ENCODE peak calls at places on chromosome 1, in eight cellular contexts. One of them, this sample, is unnamed.

GRCh38 chr1:90821793-90822359 is 104.8 kb upstream of the BARHL2 start:
- DNase-seq in lower leg skin: no peak
- DNase-seq in DMS 273 treated with DMSO at 0.1 percent for 48 hours: no peak
- DNase-seq in globus pallidus: no peak
- DNase-seq in midbrain: no peak
- DNase-seq in activated CD8-positive, alpha-beta memory T cell treated with anti-CD3 and anti-CD28 coated beads, Interleukin-2, amount 50 U/mL, for 48 hours: no peak
- DNase-seq in AG10803: no peak
- DNase-seq in GM04503: no peak
- DNase-seq in this sample: no peak

GRCh38 chr1:2605754-2606003 is 19.1 kb downstream of the PRXL2B start:
- DNase-seq in lower leg skin: no peak
- DNase-seq in DMS 273 treated with DMSO at 0.1 percent for 48 hours: no peak
- DNase-seq in globus pallidus: no peak
- DNase-seq in midbrain: no peak
- DNase-seq in activated CD8-positive, alpha-beta memory T cell treated with anti-CD3 and anti-CD28 coated beads, Interleukin-2, amount 50 U/mL, for 48 hours: no peak
- DNase-seq in AG10803: no peak
- DNase-seq in GM04503: no peak
- DNase-seq in this sample: no peak

GRCh38 chr1:116260621-116261020 is 112.4 kb upstream of the ATP1A1 start:
- DNase-seq in lower leg skin: no peak
- DNase-seq in DMS 273 treated with DMSO at 0.1 percent for 48 hours: no peak
- DNase-seq in globus pallidus: no peak
- DNase-seq in midbrain: no peak
- DNase-seq in activated CD8-positive, alpha-beta memory T cell treated with anti-CD3 and anti-CD28 coated beads, Interleukin-2, amount 50 U/mL, for 48 hours: no peak
- DNase-seq in AG10803: no peak
- DNase-seq in GM04503: no peak
- DNase-seq in this sample: no peak

GRCh38 chr1:217982711-217983405 is 302.2 kb upstream of the RRP15 start:
- DNase-seq in lower leg skin: no peak
- DNase-seq in DMS 273 treated with DMSO at 0.1 percent for 48 hours: peak
- DNase-seq in globus pallidus: no peak
- DNase-seq in midbrain: no peak
- DNase-seq in activated CD8-positive, alpha-beta memory T cell treated with anti-CD3 and anti-CD28 coated beads, Interleukin-2, amount 50 U/mL, for 48 hours: no peak
- DNase-seq in AG10803: no peak
- DNase-seq in GM04503: no peak
- DNase-seq in this sample: no peak

GRCh38 chr1:156655151-156655903 is 13.4 kb downstream of the BCAN start:
- DNase-seq in lower leg skin: no peak
- DNase-seq in DMS 273 treated with DMSO at 0.1 percent for 48 hours: peak
- DNase-seq in globus pallidus: no peak
- DNase-seq in midbrain: no peak
- DNase-seq in activated CD8-positive, alpha-beta memory T cell treated with anti-CD3 and anti-CD28 coated beads, Interleukin-2, amount 50 U/mL, for 48 hours: no peak
- DNase-seq in AG10803: no peak
- DNase-seq in GM04503: no peak
- DNase-seq in this sample: peak

GRCh38 chr1:245184791-245185190 is 30.0 kb downstream of the KIF26B start:
- DNase-seq in lower leg skin: no peak
- DNase-seq in DMS 273 treated with DMSO at 0.1 percent for 48 hours: no peak
- DNase-seq in globus pallidus: no peak
- DNase-seq in midbrain: no peak
- DNase-seq in activated CD8-positive, alpha-beta memory T cell treated with anti-CD3 and anti-CD28 coated beads, Interleukin-2, amount 50 U/mL, for 48 hours: no peak
- DNase-seq in AG10803: no peak
- DNase-seq in GM04503: no peak
- DNase-seq in this sample: no peak

GRCh38 chr1:7356079-7356478 is 415.0 kb upstream of the VAMP3 start:
- DNase-seq in lower leg skin: no peak
- DNase-seq in DMS 273 treated with DMSO at 0.1 percent for 48 hours: no peak
- DNase-seq in globus pallidus: no peak
- DNase-seq in midbrain: no peak
- DNase-seq in activated CD8-positive, alpha-beta memory T cell treated with anti-CD3 and anti-CD28 coated beads, Interleukin-2, amount 50 U/mL, for 48 hours: no peak
- DNase-seq in AG10803: no peak
- DNase-seq in GM04503: no peak
- DNase-seq in this sample: peak

GRCh38 chr1:156368889-156369684 is at the start of gene RHBG:
- DNase-seq in lower leg skin: peak
- DNase-seq in DMS 273 treated with DMSO at 0.1 percent for 48 hours: no peak
- DNase-seq in globus pallidus: no peak
- DNase-seq in midbrain: no peak
- DNase-seq in activated CD8-positive, alpha-beta memory T cell treated with anti-CD3 and anti-CD28 coated beads, Interleukin-2, amount 50 U/mL, for 48 hours: no peak
- DNase-seq in AG10803: peak
- DNase-seq in GM04503: no peak
- DNase-seq in this sample: peak

GRCh38 chr1:21289700-21290545 is at the start of gene ECE1:
- DNase-seq in lower leg skin: no peak
- DNase-seq in DMS 273 treated with DMSO at 0.1 percent for 48 hours: no peak
- DNase-seq in globus pallidus: no peak
- DNase-seq in midbrain: no peak
- DNase-seq in activated CD8-positive, alpha-beta memory T cell treated with anti-CD3 and anti-CD28 coated beads, Interleukin-2, amount 50 U/mL, for 48 hours: peak
- DNase-seq in AG10803: no peak
- DNase-seq in GM04503: no peak
- DNase-seq in this sample: no peak

GRCh38 chr1:175434268-175434860 is 241.8 kb upstream of the KIAA0040 start:
- DNase-seq in lower leg skin: no peak
- DNase-seq in DMS 273 treated with DMSO at 0.1 percent for 48 hours: no peak
- DNase-seq in globus pallidus: no peak
- DNase-seq in midbrain: no peak
- DNase-seq in activated CD8-positive, alpha-beta memory T cell treated with anti-CD3 and anti-CD28 coated beads, Interleukin-2, amount 50 U/mL, for 48 hours: no peak
- DNase-seq in AG10803: no peak
- DNase-seq in GM04503: no peak
- DNase-seq in this sample: no peak

GRCh38 chr1:12244585-12244984 is 14.8 kb downstream of the VPS13D start:
- DNase-seq in lower leg skin: peak
- DNase-seq in DMS 273 treated with DMSO at 0.1 percent for 48 hours: no peak
- DNase-seq in globus pallidus: no peak
- DNase-seq in midbrain: no peak
- DNase-seq in activated CD8-positive, alpha-beta memory T cell treated with anti-CD3 and anti-CD28 coated beads, Interleukin-2, amount 50 U/mL, for 48 hours: no peak
- DNase-seq in AG10803: no peak
- DNase-seq in GM04503: no peak
- DNase-seq in this sample: no peak

GRCh38 chr1:204384636-204385354 is 25.1 kb upstream of the PLEKHA6 start:
- DNase-seq in lower leg skin: no peak
- DNase-seq in DMS 273 treated with DMSO at 0.1 percent for 48 hours: no peak
- DNase-seq in globus pallidus: peak
- DNase-seq in midbrain: peak
- DNase-seq in activated CD8-positive, alpha-beta memory T cell treated with anti-CD3 and anti-CD28 coated beads, Interleukin-2, amount 50 U/mL, for 48 hours: peak
- DNase-seq in AG10803: peak
- DNase-seq in GM04503: peak
- DNase-seq in this sample: peak

GRCh38 chr1:31788138-31788824 is 24.1 kb upstream of the ADGRB2 start:
- DNase-seq in lower leg skin: peak
- DNase-seq in DMS 273 treated with DMSO at 0.1 percent for 48 hours: peak
- DNase-seq in globus pallidus: peak
- DNase-seq in midbrain: peak
- DNase-seq in activated CD8-positive, alpha-beta memory T cell treated with anti-CD3 and anti-CD28 coated beads, Interleukin-2, amount 50 U/mL, for 48 hours: peak
- DNase-seq in AG10803: peak
- DNase-seq in GM04503: no peak
- DNase-seq in this sample: peak

GRCh38 chr1:41496080-41497055 is 11.9 kb upstream of the EDN2 start:
- DNase-seq in lower leg skin: peak
- DNase-seq in DMS 273 treated with DMSO at 0.1 percent for 48 hours: peak
- DNase-seq in globus pallidus: no peak
- DNase-seq in midbrain: no peak
- DNase-seq in activated CD8-positive, alpha-beta memory T cell treated with anti-CD3 and anti-CD28 coated beads, Interleukin-2, amount 50 U/mL, for 48 hours: peak
- DNase-seq in AG10803: peak
- DNase-seq in GM04503: no peak
- DNase-seq in this sample: peak

GRCh38 chr1:184362876-184363275 is 24.0 kb upstream of the C1orf21 start:
- DNase-seq in lower leg skin: no peak
- DNase-seq in DMS 273 treated with DMSO at 0.1 percent for 48 hours: no peak
- DNase-seq in globus pallidus: no peak
- DNase-seq in midbrain: no peak
- DNase-seq in activated CD8-positive, alpha-beta memory T cell treated with anti-CD3 and anti-CD28 coated beads, Interleukin-2, amount 50 U/mL, for 48 hours: no peak
- DNase-seq in AG10803: peak
- DNase-seq in GM04503: peak
- DNase-seq in this sample: no peak

GRCh38 chr1:89980605-89981004 is 14.3 kb upstream of the ZNF326 start:
- DNase-seq in lower leg skin: no peak
- DNase-seq in DMS 273 treated with DMSO at 0.1 percent for 48 hours: no peak
- DNase-seq in globus pallidus: no peak
- DNase-seq in midbrain: no peak
- DNase-seq in activated CD8-positive, alpha-beta memory T cell treated with anti-CD3 and anti-CD28 coated beads, Interleukin-2, amount 50 U/mL, for 48 hours: no peak
- DNase-seq in AG10803: no peak
- DNase-seq in GM04503: no peak
- DNase-seq in this sample: no peak

GRCh38 chr1:200253774-200254495 is 155.9 kb downstream of the ZNF281 start:
- DNase-seq in lower leg skin: no peak
- DNase-seq in DMS 273 treated with DMSO at 0.1 percent for 48 hours: no peak
- DNase-seq in globus pallidus: no peak
- DNase-seq in midbrain: no peak
- DNase-seq in activated CD8-positive, alpha-beta memory T cell treated with anti-CD3 and anti-CD28 coated beads, Interleukin-2, amount 50 U/mL, for 48 hours: no peak
- DNase-seq in AG10803: no peak
- DNase-seq in GM04503: no peak
- DNase-seq in this sample: no peak

GRCh38 chr1:179813626-179814351 is 63.8 kb downstream of the TOR1AIP2 start:
- DNase-seq in lower leg skin: no peak
- DNase-seq in DMS 273 treated with DMSO at 0.1 percent for 48 hours: no peak
- DNase-seq in globus pallidus: no peak
- DNase-seq in midbrain: no peak
- DNase-seq in activated CD8-positive, alpha-beta memory T cell treated with anti-CD3 and anti-CD28 coated beads, Interleukin-2, amount 50 U/mL, for 48 hours: no peak
- DNase-seq in AG10803: no peak
- DNase-seq in GM04503: no peak
- DNase-seq in this sample: no peak